ENCODE peak calls at places on chromosomes 16 and 17, in four cellular contexts. W is ovary, P is sigmoid colon, I is A549. B is an unnamed sample.

GRCh38 chr16:50816901-50817555 is 75.1 kb downstream of the CYLD start:
- DNase-seq in W (no peak), P (no peak), I (no peak), B (no peak)

GRCh38 chr16:83599789-83600462 is 207.9 kb upstream of the HSBP1 start:
- DNase-seq in W (no peak), P (no peak), I (no peak), B (no peak)

GRCh38 chr16:11399261-11399831 is 54.1 kb downstream of the RMI2 start:
- DNase-seq in W (no peak), P (peak), I (no peak), B (no peak)

GRCh38 chr16:89615596-89616090 is 2.2 kb downstream of the DPEP1 start:
- DNase-seq in W (no peak), P (no peak), I (peak), B (no peak)

GRCh38 chr16:88653606-88654362 is 2.9 kb upstream of the CYBA start:
- DNase-seq in W (no peak), P (no peak), I (no peak), B (no peak)

GRCh38 chr16:69324013-69324531 is 6.3 kb downstream of the PDF start:
- DNase-seq in W (peak), P (no peak), I (no peak), B (no peak)

GRCh38 chr16:81838794-81839193 is 59.7 kb downstream of the PLCG2 start:
- DNase-seq in W (no peak), P (no peak), I (no peak), B (peak)

GRCh38 chr16:69567031-69567680 is 1.4 kb downstream of the NFAT5 start:
- DNase-seq in W (no peak), P (no peak), I (no peak), B (no peak)

GRCh38 chr17:351875-352420 is 659 bp downstream of the RPH3AL start:
- DNase-seq in W (no peak), P (no peak), I (no peak), B (no peak)

GRCh38 chr16:3650631-3651265 is 3.7 kb upstream of the DNASE1 start:
- DNase-seq in W (no peak), P (peak), I (no peak), B (no peak)

GRCh38 chr17:77420804-77421634 is 280.2 kb downstream of the SEC14L1 start:
- DNase-seq in W (peak), P (peak), I (peak), B (peak)

GRCh38 chr16:87995644-87996043 is 44.4 kb downstream of the BANP start:
- DNase-seq in W (no peak), P (peak), I (no peak), B (no peak)

GRCh38 chr16:85947511-85948509 is 48.8 kb downstream of the IRF8 start:
- DNase-seq in W (no peak), P (no peak), I (no peak), B (no peak)

DNA sequence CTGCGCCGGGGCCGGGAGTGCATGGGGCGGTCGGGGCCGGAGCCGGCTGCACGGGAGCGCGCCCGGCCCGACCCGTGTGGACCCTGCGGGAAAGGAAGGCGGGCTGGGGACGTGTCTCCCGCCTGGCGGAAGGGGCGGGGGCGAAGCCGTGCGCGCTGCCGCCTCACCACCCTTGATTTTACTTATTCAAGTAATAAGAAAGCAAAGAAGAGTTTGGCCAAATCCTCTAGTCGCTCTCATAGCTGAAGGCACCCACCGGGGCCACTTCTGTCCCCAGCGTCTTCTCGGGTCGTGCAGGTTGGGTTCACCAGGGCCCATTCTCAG is 629 bp upstream of the PFN1 start:
- DNase-seq in W (peak), P (peak), I (no peak), B (peak)
- TF ChIP-seq POLR2A in W (no peak), P (peak), I (peak), B (no peak)

DNA sequence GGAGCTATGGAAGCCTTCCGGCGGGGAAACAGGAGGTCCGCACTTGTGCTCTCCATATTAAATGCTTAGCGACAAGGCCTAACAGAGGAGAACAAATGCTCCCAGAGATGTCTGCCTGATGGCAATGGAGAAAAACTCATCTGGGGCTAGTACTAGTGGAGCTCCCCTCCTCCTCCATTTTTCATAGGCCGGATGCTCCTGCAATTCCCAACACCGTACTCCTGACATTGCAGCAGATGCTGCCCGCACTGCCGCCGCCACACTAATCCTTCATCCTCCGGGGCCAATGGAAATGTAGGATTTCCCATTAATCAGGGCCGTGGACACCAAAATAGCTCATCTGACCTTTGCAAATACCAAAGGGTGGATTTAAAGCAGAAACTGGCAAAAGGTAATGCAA is 27.5 kb downstream of the TOM1L2 start:
- DNase-seq in W (no peak), P (no peak), I (no peak), B (no peak)
- TF ChIP-seq POLR2A in W (no peak), P (no peak), I (no peak), B (no peak)

DNA sequence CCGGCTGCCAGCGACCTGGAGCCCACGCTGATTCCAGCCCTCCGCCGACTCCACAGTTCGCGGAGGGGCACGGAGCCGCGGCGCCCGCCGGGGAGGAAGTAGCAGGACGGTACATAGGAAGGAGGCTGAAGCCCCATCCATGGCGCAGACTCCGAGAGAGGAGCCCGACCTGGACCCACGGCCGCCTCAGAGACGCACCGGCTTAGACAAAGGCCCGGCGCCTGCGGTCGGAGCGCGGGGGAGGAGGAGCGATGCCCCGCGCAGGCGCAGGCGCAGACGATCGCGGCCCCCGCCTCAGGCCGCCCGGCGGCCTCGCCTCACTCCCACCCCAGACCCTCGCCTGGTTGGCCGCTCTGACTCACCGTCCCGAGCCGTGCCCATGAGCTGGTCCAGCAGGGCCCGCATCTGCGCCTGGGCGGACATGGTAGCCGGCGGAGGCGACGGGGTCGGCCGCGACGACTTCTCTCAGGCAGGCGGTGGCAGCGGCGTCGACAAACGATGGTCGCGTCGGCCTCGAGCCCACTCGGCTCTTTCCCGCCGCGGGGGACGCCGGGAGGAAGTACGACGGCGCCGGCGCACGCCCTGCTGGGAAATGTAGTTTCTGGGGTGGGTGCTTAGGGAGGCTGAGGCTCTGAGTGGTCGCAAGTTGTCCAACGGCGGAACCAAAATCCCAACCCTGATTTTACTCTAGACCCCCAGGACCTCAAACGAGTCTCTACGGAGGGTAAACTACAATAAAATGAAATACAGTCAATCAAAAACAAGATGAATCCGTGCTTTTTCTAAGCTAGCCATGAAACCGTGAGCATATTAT is at the start of gene LUC7L:
- DNase-seq in W (peak), P (peak), I (peak), B (peak)
- TF ChIP-seq POLR2A in W (peak), P (peak), I (peak), B (peak)

GRCh38 chr17:11279776-11280344 is 38.8 kb downstream of the SHISA6 start:
- DNase-seq in W (no peak), P (no peak), I (no peak), B (no peak)
- TF ChIP-seq POLR2A in W (no peak), P (no peak), I (no peak), B (no peak)

GRCh38 chr17:28380572-28380907 is 9.0 kb downstream of the SARM1 start:
- DNase-seq in W (no peak), P (no peak), I (no peak), B (no peak)

GRCh38 chr17:28388106-28388505 is 16.6 kb downstream of the SARM1 start:
- DNase-seq in W (no peak), P (no peak), I (no peak), B (no peak)

GRCh38 chr17:28381141-28381825 is 9.8 kb downstream of the SARM1 start:
- DNase-seq in W (no peak), P (no peak), I (no peak), B (no peak)

GRCh38 chr17:28385037-28385797 is 13.7 kb downstream of the SARM1 start:
- DNase-seq in W (no peak), P (no peak), I (no peak), B (no peak)

GRCh38 chr17:28384281-28385036 is 13.0 kb downstream of the SARM1 start:
- DNase-seq in W (no peak), P (no peak), I (no peak), B (no peak)
- TF ChIP-seq POLR2A in W (no peak), P (no peak), I (no peak), B (no peak)

DNA sequence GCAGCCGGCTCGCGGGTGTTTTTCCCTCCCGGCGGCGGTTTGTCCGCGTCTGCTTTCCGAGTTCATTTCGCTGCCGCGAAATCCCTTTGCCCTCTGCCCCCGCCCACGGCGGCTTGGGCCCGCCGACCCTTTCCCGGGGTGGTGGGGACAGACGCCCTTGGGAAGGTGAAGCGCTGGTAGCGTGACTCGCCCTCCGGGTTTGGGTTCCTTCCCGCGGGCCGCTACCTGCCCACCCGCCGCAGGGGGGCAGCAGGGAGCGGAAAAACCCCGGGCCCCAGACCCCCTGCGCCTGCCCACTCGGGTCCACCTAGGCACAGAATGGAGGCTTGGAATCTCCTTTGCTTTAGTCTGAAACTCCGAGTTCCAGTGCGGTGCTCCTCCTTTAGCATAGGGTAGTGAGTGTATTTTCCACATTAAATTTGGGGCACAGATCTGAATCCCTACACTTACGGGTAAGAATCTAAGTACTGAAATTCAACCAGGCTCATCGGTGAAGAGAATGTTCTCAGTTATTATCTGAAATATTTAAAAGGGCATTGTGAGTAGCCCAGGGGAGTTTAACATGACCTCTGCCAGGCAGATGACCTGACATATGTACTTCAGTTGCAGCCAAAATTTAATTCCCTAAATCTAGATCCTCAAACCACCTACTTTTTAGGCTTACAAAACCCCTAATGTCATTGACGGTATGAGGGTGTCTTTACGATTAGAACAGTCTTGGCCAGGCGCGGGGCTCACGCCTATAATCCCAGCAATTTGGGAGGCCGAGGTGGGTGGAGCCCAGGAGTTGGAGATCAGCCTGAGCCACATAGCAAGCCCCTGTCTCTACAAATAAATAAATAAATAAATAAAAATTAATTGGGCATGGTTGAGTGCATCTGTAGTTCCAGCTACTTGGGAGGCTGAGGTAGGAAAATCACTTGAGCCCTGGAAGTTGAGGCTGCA is 1.0 kb downstream of the NME2 start:
- DNase-seq in W (peak), P (no peak), I (peak), B (peak)
- TF ChIP-seq POLR2A in W (no peak), P (no peak), I (no peak), B (no peak)

GRCh38 chr16:73048292-73049050 is 543 bp upstream of the ZFHX3 start:
- DNase-seq in W (peak), P (peak), I (no peak), B (no peak)

GRCh38 chr16:73049051-73049910 is 1.4 kb upstream of the ZFHX3 start:
- DNase-seq in W (no peak), P (no peak), I (no peak), B (no peak)

GRCh38 chr16:73046484-73047214 is 1.3 kb downstream of the ZFHX3 start:
- DNase-seq in W (no peak), P (peak), I (no peak), B (no peak)

GRCh38 chr16:73047221-73047535 is 750 bp downstream of the ZFHX3 start:
- DNase-seq in W (no peak), P (no peak), I (no peak), B (no peak)

DNA sequence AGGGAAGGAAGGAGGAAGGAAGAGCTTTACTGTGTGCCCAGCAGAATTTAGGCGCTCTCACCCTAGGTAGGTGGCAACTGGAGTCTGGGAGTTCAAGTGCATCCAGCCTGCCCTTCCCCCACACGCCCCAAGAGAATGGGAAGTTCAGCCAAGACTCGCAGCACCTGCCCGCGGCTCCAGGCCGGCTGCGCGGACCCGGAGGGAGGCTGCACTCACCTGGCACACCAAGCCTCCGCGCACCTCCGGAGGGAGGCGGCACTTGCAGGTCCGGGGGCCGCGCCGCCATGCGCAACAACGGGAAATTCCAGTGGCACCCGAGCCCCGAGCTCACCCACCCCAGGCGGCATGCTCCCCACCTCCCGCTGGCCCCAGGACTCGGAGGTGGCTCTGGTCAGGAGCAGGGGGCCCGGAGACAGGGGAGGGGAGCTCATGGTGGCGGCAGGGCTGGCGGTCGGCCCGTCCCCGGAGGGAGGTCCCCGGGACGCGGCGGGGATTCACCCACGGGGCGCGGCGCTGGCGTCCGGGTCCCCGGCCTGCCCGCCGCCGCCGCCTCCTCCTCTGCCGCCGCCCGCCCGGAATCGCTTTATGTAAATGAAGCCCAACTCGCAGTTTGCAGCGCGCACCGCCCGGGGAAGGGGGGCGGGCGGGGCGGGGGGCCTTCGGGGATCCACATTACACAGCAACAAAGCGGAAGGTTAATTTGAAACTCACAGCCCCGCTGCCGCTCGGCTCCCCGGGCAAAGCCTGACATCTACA is at the start of gene ZFHX3:
- DNase-seq in W (peak), P (peak), I (no peak), B (no peak)
- TF ChIP-seq POLR2A in W (no peak), P (peak), I (no peak), B (peak)

GRCh38 chr17:50790619-50791018 is 23.3 kb upstream of the ANKRD40CL start:
- DNase-seq in W (no peak), P (no peak), I (no peak), B (no peak)
- TF ChIP-seq POLR2A in W (no peak), P (no peak), I (no peak), B (no peak)

DNA sequence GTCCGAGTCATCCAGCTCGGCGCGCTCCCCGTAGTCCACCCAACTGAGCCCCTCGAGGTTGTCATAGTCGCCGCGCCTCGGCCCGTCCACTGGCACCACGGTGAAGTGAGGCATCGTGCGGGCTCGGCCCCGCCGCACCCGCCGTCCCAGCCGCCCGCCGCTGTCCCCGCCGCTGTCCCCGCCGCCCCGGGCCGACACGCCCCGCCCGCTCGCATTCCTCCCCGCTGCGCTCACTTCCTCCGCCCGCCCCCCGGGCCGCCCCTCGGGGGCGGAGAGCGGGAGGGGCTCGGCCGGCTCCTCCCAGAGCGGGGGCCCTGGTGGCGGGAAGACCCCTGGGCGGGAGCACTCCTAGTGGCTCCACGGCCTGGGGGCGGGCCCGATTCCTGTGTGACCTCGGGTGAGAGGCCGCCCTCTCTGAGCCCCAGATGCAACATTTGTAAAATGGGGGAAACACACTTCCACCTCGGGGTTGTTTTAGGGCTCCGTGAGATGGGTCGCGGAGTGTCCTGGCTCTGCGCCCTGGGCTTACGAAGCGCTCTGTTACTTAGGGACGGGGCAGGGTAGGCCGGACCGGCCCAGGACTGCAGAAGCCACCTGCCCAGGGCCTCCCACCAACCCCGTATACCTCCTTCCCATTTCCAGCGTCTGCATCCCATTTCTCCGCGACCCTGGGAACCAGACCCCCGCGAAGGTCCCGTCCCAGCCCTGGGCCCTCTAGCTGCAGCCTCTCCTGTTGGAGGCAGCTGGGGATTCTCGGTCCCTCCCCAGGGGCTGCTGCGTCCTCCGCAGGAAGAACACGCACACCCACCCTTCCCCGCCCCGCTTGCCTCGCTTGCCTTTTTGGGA is at the start of gene SLC12A4:
- DNase-seq in W (peak), P (peak), I (peak), B (peak)
- TF ChIP-seq POLR2A in W (peak), P (peak), I (peak), B (peak)